ENCODE peak calls at places on chromosomes 3 and 15, in seven cellular contexts. R is HCT116, K is Panc1, P is HepG2, U is A549, Z is GM23338, T is K562. H is an unnamed sample.

GRCh38 chr3:10511809-10512494 is 6.6 kb upstream of the ATP2B2 start:
- DNase-seq in R (no peak), K (no peak), P (peak; percentile 24), U (no peak), Z (peak; percentile 24), T (no peak), H (no peak)

GRCh38 chr3:127566801-127567200 is 23.7 kb downstream of the TPRA1 start:
- DNase-seq in R (no peak), K (no peak), P (no peak), U (no peak), Z (no peak), T (no peak), H (no peak)

GRCh38 chr3:47612879-47613278 is 34.2 kb upstream of the CSPG5 start:
- DNase-seq in R (no peak), K (no peak), P (no peak), U (no peak), Z (no peak), T (no peak), H (no peak)

GRCh38 chr3:188185717-188186236 is 31.8 kb downstream of the LPP start:
- DNase-seq in R (no peak), K (no peak), P (peak; percentile 85), U (no peak), Z (no peak), T (no peak), H (peak; percentile 22)

GRCh38 chr3:190566043-190566933 is 52.4 kb downstream of the IL1RAP start:
- DNase-seq in R (peak; percentile 98), K (peak; percentile 64), P (peak; percentile 98), U (peak; percentile 62), Z (peak; percentile 24), T (no peak), H (peak; percentile 99)

GRCh38 chr3:178583963-178584575 is 47.8 kb downstream of the KCNMB2 start:
- DNase-seq in R (no peak), K (no peak), P (no peak), U (no peak), Z (no peak), T (no peak), H (no peak)

GRCh38 chr15:55768670-55769185 is 25.8 kb upstream of the PRTG start:
- DNase-seq in R (no peak), K (no peak), P (no peak), U (no peak), Z (no peak), T (no peak), H (no peak)

GRCh38 chr3:53109822-53110771 is 20.1 kb downstream of the RFT1 start:
- DNase-seq in R (peak; percentile 19), K (no peak), P (peak; percentile 74), U (peak; percentile 41), Z (peak; percentile 79), T (peak; percentile 58), H (peak; percentile 81)

GRCh38 chr3:46913644-46914043 is 36.1 kb downstream of the PTH1R start:
- DNase-seq in R (no peak), K (no peak), P (no peak), U (no peak), Z (no peak), T (no peak), H (no peak)

GRCh38 chr3:73029321-73029796 is 32.1 kb upstream of the EBLN2 start:
- DNase-seq in R (no peak), K (no peak), P (peak; percentile 53), U (peak; percentile 12), Z (no peak), T (no peak), H (no peak)

GRCh38 chr3:107345968-107346367 is 31.3 kb upstream of the CCDC54 start:
- DNase-seq in R (no peak), K (no peak), P (no peak), U (no peak), Z (no peak), T (no peak), H (no peak)

GRCh38 chr15:67578020-67578600 is 35.6 kb downstream of the MAP2K5 start:
- DNase-seq in R (no peak), K (no peak), P (no peak), U (no peak), Z (no peak), T (no peak), H (no peak)

GRCh38 chr3:122697952-122698625 is 17.4 kb downstream of the PARP14 start:
- DNase-seq in R (no peak), K (no peak), P (no peak), U (no peak), Z (no peak), T (no peak), H (no peak)

GRCh38 chr3:36142746-36143145 is 237.6 kb upstream of the STAC start:
- DNase-seq in R (no peak), K (no peak), P (no peak), U (no peak), Z (no peak), T (no peak), H (no peak)

GRCh38 chr3:67526246-67526645 is 128.2 kb downstream of the SUCLG2 start:
- DNase-seq in R (no peak), K (no peak), P (no peak), U (no peak), Z (no peak), T (no peak), H (no peak)

GRCh38 chr3:166837535-166837934 is 542.6 kb downstream of the ZBBX start:
- DNase-seq in R (peak; percentile 37), K (no peak), P (peak; percentile 32), U (no peak), Z (peak; percentile 75), T (no peak), H (peak; percentile 30)

GRCh38 chr3:8562081-8562595 is 60.5 kb downstream of the LMCD1 start:
- DNase-seq in R (no peak), K (no peak), P (no peak), U (no peak), Z (no peak), T (no peak), H (no peak)
- H3K27ac ChIP-seq in R (no peak overlapping the region), K (no peak overlapping the region), P (no peak overlapping the region), U (no peak overlapping the region), Z (no peak overlapping the region), T (no peak overlapping the region), H (no peak overlapping the region)

GRCh38 chr3:13650210-13651056 is 101.5 kb downstream of the FBLN2 start:
- DNase-seq in R (peak; percentile 59), K (peak; percentile 33), P (peak; percentile 46), U (peak; percentile 82), Z (peak; percentile 90), T (peak; percentile 96), H (peak; percentile 65)

GRCh38 chr3:13647314-13648059 is 98.6 kb downstream of the FBLN2 start:
- DNase-seq in R (no peak), K (no peak), P (no peak), U (no peak), Z (no peak), T (no peak), H (no peak)

GRCh38 chr3:13648060-13648743 is 99.3 kb downstream of the FBLN2 start:
- DNase-seq in R (peak; percentile 75), K (peak; percentile 47), P (peak; percentile 50), U (peak; percentile 95), Z (peak; percentile 93), T (peak; percentile 92), H (peak; percentile 36)

GRCh38 chr3:13651057-13651400 is 102.1 kb downstream of the FBLN2 start:
- DNase-seq in R (no peak), K (no peak), P (no peak), U (no peak), Z (no peak), T (no peak), H (no peak)

DNA sequence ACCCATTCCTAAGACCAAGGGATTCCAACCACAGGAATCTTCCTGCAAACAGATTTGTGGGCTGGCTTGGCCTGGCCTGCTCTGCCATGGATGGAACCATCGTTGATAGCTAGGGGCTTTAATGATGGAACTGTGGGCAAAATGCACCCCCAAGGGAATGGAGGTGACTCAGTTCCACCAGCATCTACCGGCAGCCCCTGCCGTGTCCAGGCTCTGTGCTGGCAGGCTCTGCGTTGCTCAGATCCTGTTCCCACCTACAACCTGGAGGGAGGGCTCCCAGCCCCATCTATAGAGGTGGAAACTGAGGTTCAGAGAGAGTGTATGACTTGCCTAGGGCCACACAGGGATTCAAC is 99.8 kb downstream of the FBLN2 start:
- DNase-seq in R (no peak), K (no peak), P (no peak), U (no peak), Z (no peak), T (no peak), H (no peak)
- TF ChIP-seq REST in R (no peak), K (no peak), P (no peak), U (no peak), Z (no peak), T (no peak), H (no peak)

DNA sequence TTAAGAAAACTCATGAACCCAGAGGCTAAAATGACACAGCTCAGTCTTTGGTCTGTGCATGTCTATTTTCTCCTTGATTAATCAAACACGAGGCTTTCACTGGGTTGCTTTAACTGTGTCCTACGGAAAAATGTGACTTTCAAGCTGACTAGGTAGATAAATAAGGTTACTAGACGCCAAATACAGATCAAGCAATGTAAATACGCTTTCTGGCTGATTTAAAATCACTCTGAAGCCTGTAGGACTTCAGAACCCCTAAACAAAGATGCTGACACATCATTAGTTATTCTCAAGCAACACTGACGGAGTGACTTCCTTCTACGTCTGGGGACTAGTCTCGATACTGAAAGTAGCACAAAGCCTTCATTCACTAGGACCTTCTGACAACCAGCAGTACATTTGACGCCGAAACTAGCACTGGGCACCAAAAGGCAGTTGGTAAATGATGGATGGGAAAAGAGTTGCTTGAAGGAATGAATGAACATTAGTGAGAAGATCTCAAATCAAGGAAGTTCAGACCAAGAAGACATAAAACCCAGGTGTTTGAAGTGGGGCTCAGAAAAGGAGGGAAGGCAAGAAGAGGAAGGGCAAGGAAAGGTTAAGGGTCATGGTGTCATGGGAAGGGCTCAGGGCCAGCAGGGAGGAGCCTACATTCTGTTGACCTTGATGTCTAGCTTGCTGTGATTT is 67.1 kb upstream of the CDV3 start:
- DNase-seq in R (no peak), K (no peak), P (no peak), U (no peak), Z (no peak), T (no peak), H (no peak)
- H3K27ac ChIP-seq in R (no peak overlapping the region), K (peak overlapping the region; percentile 78), P (no peak overlapping the region), U (no peak overlapping the region), Z (no peak overlapping the region), T (no peak overlapping the region), H (no peak overlapping the region)

DNA sequence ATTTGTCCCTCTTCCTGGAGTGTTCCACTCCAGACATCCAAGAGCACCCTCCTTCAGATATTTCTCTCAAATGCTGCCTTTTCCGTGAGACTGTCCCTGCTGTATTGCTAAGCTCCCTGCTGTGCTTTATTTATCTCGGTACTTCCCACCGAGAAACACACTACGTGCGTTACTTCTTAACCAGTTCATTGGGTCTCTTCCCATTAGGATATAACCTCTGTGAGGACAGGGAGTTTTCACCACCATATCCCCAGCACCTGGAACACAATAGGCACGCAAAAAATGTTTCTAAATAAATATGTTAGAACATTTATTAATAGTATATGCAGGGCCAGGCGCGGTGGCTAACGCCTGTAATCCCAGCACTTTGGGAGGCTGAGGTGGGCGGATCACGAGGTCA is 308.7 kb upstream of the IL12A start:
- DNase-seq in R (no peak), K (no peak), P (no peak), U (no peak), Z (no peak), T (no peak), H (no peak)
- TF ChIP-seq REST in R (no peak), K (no peak), P (no peak), U (no peak), Z (no peak), T (no peak), H (no peak)

GRCh38 chr15:78931439-78931981 is 13.3 kb downstream of the CTSH start:
- DNase-seq in R (no peak), K (no peak), P (no peak), U (no peak), Z (no peak), T (no peak), H (no peak)
- H3K27ac ChIP-seq in R (peak overlapping the region; percentile 66), K (peak overlapping the region; percentile 97), P (no peak overlapping the region), U (peak overlapping the region; percentile 84), Z (no peak overlapping the region), T (peak overlapping the region; percentile 49), H (no peak overlapping the region)

H was measured in HL-60.